ENCODE peak calls at places on chromosomes 13 and 19, in six cellular contexts. One of them, this sample, is unnamed.

GRCh38 chr13:70809588-70809987 is 701.3 kb upstream of the KLHL1 start:
- DNase-seq in NCI-H1092: no peak
- DNase-seq in AG10803: no peak
- DNase-seq in H54: no peak
- DNase-seq in AML-193: no peak
- DNase-seq in PC-9: no peak
- DNase-seq in this sample: no peak

GRCh38 chr13:105327727-105328126 is 1207.7 kb downstream of the EFNB2 start:
- DNase-seq in AG10803: no peak
- DNase-seq in H54: no peak
- DNase-seq in PC-9: no peak
- DNase-seq in NCI-H1092: no peak
- DNase-seq in AML-193: no peak
- DNase-seq in this sample: no peak

GRCh38 chr19:6038634-6039405 is 60.9 kb upstream of the RANBP3 start:
- DNase-seq in AG10803: no peak
- DNase-seq in H54: no peak
- DNase-seq in NCI-H1092: no peak
- DNase-seq in PC-9: no peak
- DNase-seq in AML-193: no peak
- DNase-seq in this sample: no peak

GRCh38 chr19:1745589-1746031 is 7.7 kb upstream of the ONECUT3 start:
- DNase-seq in AG10803: no peak
- DNase-seq in AML-193: no peak
- DNase-seq in NCI-H1092: no peak
- DNase-seq in H54: no peak
- DNase-seq in PC-9: no peak
- DNase-seq in this sample: peak

GRCh38 chr19:11949201-11949600 is 15.6 kb upstream of the ZNF763 start:
- DNase-seq in NCI-H1092: no peak
- DNase-seq in AG10803: no peak
- DNase-seq in PC-9: no peak
- DNase-seq in H54: no peak
- DNase-seq in AML-193: no peak
- DNase-seq in this sample: peak

GRCh38 chr13:95099541-95099940 is 201.7 kb downstream of the ABCC4 start:
- DNase-seq in H54: no peak
- DNase-seq in AG10803: no peak
- DNase-seq in PC-9: no peak
- DNase-seq in NCI-H1092: no peak
- DNase-seq in AML-193: no peak
- DNase-seq in this sample: no peak

GRCh38 chr19:46818812-46819211 is 30.4 kb upstream of the SLC1A5 start:
- DNase-seq in AML-193: no peak
- DNase-seq in H54: no peak
- DNase-seq in AG10803: peak
- DNase-seq in PC-9: no peak
- DNase-seq in NCI-H1092: no peak
- DNase-seq in this sample: peak

GRCh38 chr13:65872448-65872847 is 1357.7 kb downstream of the PCDH9 start:
- DNase-seq in NCI-H1092: no peak
- DNase-seq in AG10803: no peak
- DNase-seq in H54: no peak
- DNase-seq in AML-193: no peak
- DNase-seq in PC-9: no peak
- DNase-seq in this sample: no peak

GRCh38 chr19:32359581-32359980 is 14.2 kb downstream of the ZNF507 start:
- DNase-seq in NCI-H1092: no peak
- DNase-seq in AG10803: no peak
- DNase-seq in PC-9: no peak
- DNase-seq in H54: no peak
- DNase-seq in AML-193: no peak
- DNase-seq in this sample: no peak

GRCh38 chr13:27665761-27666160 is 44.1 kb downstream of the POLR1D start:
- DNase-seq in H54: no peak
- DNase-seq in AML-193: no peak
- DNase-seq in AG10803: no peak
- DNase-seq in NCI-H1092: no peak
- DNase-seq in PC-9: no peak
- DNase-seq in this sample: no peak

GRCh38 chr19:41265376-41266153 is 1.4 kb downstream of the HNRNPUL1 start:
- DNase-seq in NCI-H1092: no peak
- DNase-seq in PC-9: peak
- DNase-seq in H54: no peak
- DNase-seq in AML-193: no peak
- DNase-seq in AG10803: peak
- DNase-seq in this sample: no peak

GRCh38 chr19:31905980-31906948 is 439.1 kb upstream of the ZNF507 start:
- DNase-seq in H54: no peak
- DNase-seq in AG10803: peak
- DNase-seq in NCI-H1092: no peak
- DNase-seq in AML-193: no peak
- DNase-seq in PC-9: no peak
- DNase-seq in this sample: peak

GRCh38 chr19:5775668-5776309 is 8.8 kb downstream of the PRR22 start:
- DNase-seq in PC-9: no peak
- DNase-seq in AML-193: no peak
- DNase-seq in AG10803: peak
- DNase-seq in NCI-H1092: no peak
- DNase-seq in H54: no peak
- DNase-seq in this sample: no peak

GRCh38 chr19:37007587-37008220 is 70.5 kb upstream of the ZNF420 start:
- DNase-seq in NCI-H1092: peak
- DNase-seq in AML-193: no peak
- DNase-seq in PC-9: no peak
- DNase-seq in AG10803: peak
- DNase-seq in H54: no peak
- DNase-seq in this sample: no peak

GRCh38 chr13:97273341-97273831 is 51.3 kb downstream of the MBNL2 start:
- DNase-seq in PC-9: no peak
- DNase-seq in AG10803: peak
- DNase-seq in H54: no peak
- DNase-seq in AML-193: no peak
- DNase-seq in NCI-H1092: no peak
- DNase-seq in this sample: no peak

GRCh38 chr19:3969435-3970312 is 1.2 kb downstream of the DAPK3 start:
- DNase-seq in H54: peak
- DNase-seq in PC-9: peak
- DNase-seq in NCI-H1092: no peak
- DNase-seq in AG10803: peak
- DNase-seq in AML-193: no peak
- DNase-seq in this sample: no peak

GRCh38 chr19:20928371-20928770 is 5.3 kb downstream of the ZNF85 start:
- DNase-seq in AML-193: no peak
- DNase-seq in NCI-H1092: no peak
- DNase-seq in H54: peak
- DNase-seq in PC-9: no peak
- DNase-seq in AG10803: peak
- DNase-seq in this sample: no peak

GRCh38 chr19:53927745-53928144 is 18.7 kb downstream of the CACNG7 start:
- DNase-seq in H54: no peak
- DNase-seq in PC-9: peak
- DNase-seq in AML-193: no peak
- DNase-seq in NCI-H1092: no peak
- DNase-seq in AG10803: peak
- DNase-seq in this sample: peak

GRCh38 chr19:6652214-6653094 is 17.5 kb downstream of the TNFSF14 start:
- DNase-seq in NCI-H1092: no peak
- DNase-seq in AML-193: no peak
- DNase-seq in PC-9: no peak
- DNase-seq in H54: no peak
- DNase-seq in AG10803: no peak
- DNase-seq in this sample: no peak

GRCh38 chr13:42593719-42594012 is 19.7 kb downstream of the TNFSF11 start:
- DNase-seq in PC-9: no peak
- DNase-seq in AG10803: no peak
- DNase-seq in H54: no peak
- DNase-seq in AML-193: no peak
- DNase-seq in NCI-H1092: no peak
- DNase-seq in this sample: no peak

GRCh38 chr19:7540761-7541480 is 5.4 kb downstream of the PNPLA6 start:
- DNase-seq in PC-9: no peak
- DNase-seq in AML-193: no peak
- DNase-seq in NCI-H1092: no peak
- DNase-seq in H54: peak
- DNase-seq in AG10803: no peak
- DNase-seq in this sample: no peak

GRCh38 chr13:81021284-81021683 is 680.4 kb upstream of the SPRY2 start:
- DNase-seq in NCI-H1092: no peak
- DNase-seq in H54: no peak
- DNase-seq in AG10803: no peak
- DNase-seq in AML-193: no peak
- DNase-seq in PC-9: no peak
- DNase-seq in this sample: no peak

GRCh38 chr19:6610934-6611370 is 20.0 kb upstream of the CD70 start:
- DNase-seq in NCI-H1092: no peak
- DNase-seq in AML-193: no peak
- DNase-seq in H54: peak
- DNase-seq in AG10803: peak
- DNase-seq in PC-9: no peak
- DNase-seq in this sample: no peak

GRCh38 chr13:110485604-110486003 is 75.9 kb downstream of the RAB20 start:
- DNase-seq in PC-9: peak
- DNase-seq in AG10803: no peak
- DNase-seq in H54: peak
- DNase-seq in NCI-H1092: no peak
- DNase-seq in AML-193: no peak
- DNase-seq in this sample: no peak

This sample was measured in KBM-7.